ENCODE peak calls at places on chromosomes 3 and 15, in four cellular contexts. One of them, this sample, is unnamed.

GRCh38 chr3:21745971-21746370 is 5.0 kb downstream of the ZNF385D start:
- DNase-seq in frontal cortex: no peak
- DNase-seq in pancreas: no peak
- DNase-seq in NCI-H345: no peak
- DNase-seq in this sample: no peak

GRCh38 chr15:48360841-48361240 is 29.6 kb downstream of the DUT start:
- DNase-seq in pancreas: no peak
- DNase-seq in NCI-H345: no peak
- DNase-seq in frontal cortex: no peak
- DNase-seq in this sample: no peak

GRCh38 chr3:116930786-116931185 is 221.2 kb downstream of the TUSC7 start:
- DNase-seq in frontal cortex: no peak
- DNase-seq in pancreas: no peak
- DNase-seq in NCI-H345: no peak
- DNase-seq in this sample: peak

GRCh38 chr15:74960995-74961588 is 4.5 kb upstream of the RPP25 start:
- DNase-seq in NCI-H345: no peak
- DNase-seq in frontal cortex: no peak
- DNase-seq in pancreas: no peak
- DNase-seq in this sample: no peak

GRCh38 chr15:34437687-34438086 is at the start of gene GOLGA8A:
- DNase-seq in pancreas: peak
- DNase-seq in NCI-H345: peak
- DNase-seq in frontal cortex: peak
- DNase-seq in this sample: no peak

GRCh38 chr15:68695061-68695595 is 116.3 kb downstream of the CORO2B start:
- DNase-seq in pancreas: no peak
- DNase-seq in frontal cortex: no peak
- DNase-seq in NCI-H345: no peak
- DNase-seq in this sample: no peak

GRCh38 chr3:184712248-184712559 is 340 bp upstream of the MAGEF1 start:
- DNase-seq in pancreas: no peak
- DNase-seq in NCI-H345: no peak
- DNase-seq in frontal cortex: no peak
- DNase-seq in this sample: no peak

GRCh38 chr15:85582076-85582718 is 201.8 kb downstream of the AKAP13 start:
- DNase-seq in frontal cortex: no peak
- DNase-seq in NCI-H345: no peak
- DNase-seq in pancreas: no peak
- DNase-seq in this sample: no peak

GRCh38 chr15:71338827-71339542 is 223.7 kb downstream of the THSD4 start:
- DNase-seq in NCI-H345: no peak
- DNase-seq in frontal cortex: no peak
- DNase-seq in pancreas: no peak
- DNase-seq in this sample: no peak

GRCh38 chr15:68299436-68299835 is 21.9 kb downstream of the FEM1B start:
- DNase-seq in pancreas: no peak
- DNase-seq in NCI-H345: no peak
- DNase-seq in frontal cortex: no peak
- DNase-seq in this sample: no peak

GRCh38 chr3:45026957-45027356 is 854 bp downstream of the CLEC3B start:
- DNase-seq in frontal cortex: no peak
- DNase-seq in pancreas: no peak
- DNase-seq in NCI-H345: no peak
- DNase-seq in this sample: no peak

GRCh38 chr15:74955796-74956647 is 550 bp downstream of the RPP25 start:
- DNase-seq in frontal cortex: peak
- DNase-seq in pancreas: peak
- DNase-seq in NCI-H345: no peak
- DNase-seq in this sample: peak

GRCh38 chr15:100111103-100112060 is 230.4 kb downstream of the ADAMTS17 start:
- DNase-seq in frontal cortex: peak
- DNase-seq in NCI-H345: no peak
- DNase-seq in pancreas: no peak
- DNase-seq in this sample: no peak

GRCh38 chr3:150247456-150247855 is 160.6 kb upstream of the TSC22D2 start:
- DNase-seq in NCI-H345: no peak
- DNase-seq in frontal cortex: no peak
- DNase-seq in pancreas: no peak
- DNase-seq in this sample: no peak

GRCh38 chr15:101813803-101814534 is 2.0 kb downstream of the OR4F15 start:
- DNase-seq in pancreas: no peak
- DNase-seq in NCI-H345: no peak
- DNase-seq in frontal cortex: no peak
- DNase-seq in this sample: no peak

This sample was measured in T47D.